ENCODE peak calls at places on chromosomes 3 and 15, in nine cellular contexts. One of them, this sample, is unnamed.

GRCh38 chr3:189841474-189842205 is 210.5 kb downstream of the TP63 start:
- DNase-seq in HTR-8/SVneo: no peak
- DNase-seq in activated T-helper 1 cell treated with Interleukin-2 at 50 U/mL for 16 hours: no peak
- DNase-seq in GM04504: peak
- DNase-seq in activated CD8-positive, alpha-beta memory T cell treated with anti-CD3 and anti-CD28 coated beads for 24 hours: no peak
- DNase-seq in NCI-H1417 treated with DMSO at 0.1 percent for 48 hours: no peak
- DNase-seq in PC-3: peak
- DNase-seq in left ventricle myocardium inferior: no peak
- DNase-seq in NCI-H2029 treated with DMSO at 0.1 percent for 48 hours: no peak
- DNase-seq in this sample: peak

GRCh38 chr15:92803852-92804609 is 96.1 kb upstream of the CHD2 start:
- DNase-seq in HTR-8/SVneo: peak
- DNase-seq in activated T-helper 1 cell treated with Interleukin-2 at 50 U/mL for 16 hours: no peak
- DNase-seq in GM04504: peak
- DNase-seq in activated CD8-positive, alpha-beta memory T cell treated with anti-CD3 and anti-CD28 coated beads for 24 hours: peak
- DNase-seq in NCI-H1417 treated with DMSO at 0.1 percent for 48 hours: no peak
- DNase-seq in PC-3: peak
- DNase-seq in left ventricle myocardium inferior: peak
- DNase-seq in NCI-H2029 treated with DMSO at 0.1 percent for 48 hours: peak
- DNase-seq in this sample: peak

GRCh38 chr15:98525625-98526024 is 122.7 kb upstream of the IGF1R start:
- DNase-seq in HTR-8/SVneo: no peak
- DNase-seq in activated T-helper 1 cell treated with Interleukin-2 at 50 U/mL for 16 hours: no peak
- DNase-seq in GM04504: no peak
- DNase-seq in activated CD8-positive, alpha-beta memory T cell treated with anti-CD3 and anti-CD28 coated beads for 24 hours: no peak
- DNase-seq in NCI-H1417 treated with DMSO at 0.1 percent for 48 hours: no peak
- DNase-seq in PC-3: no peak
- DNase-seq in left ventricle myocardium inferior: no peak
- DNase-seq in NCI-H2029 treated with DMSO at 0.1 percent for 48 hours: no peak
- DNase-seq in this sample: no peak

GRCh38 chr3:9007213-9007612 is 43.9 kb upstream of the RAD18 start:
- DNase-seq in HTR-8/SVneo: no peak
- DNase-seq in activated T-helper 1 cell treated with Interleukin-2 at 50 U/mL for 16 hours: no peak
- DNase-seq in GM04504: no peak
- DNase-seq in activated CD8-positive, alpha-beta memory T cell treated with anti-CD3 and anti-CD28 coated beads for 24 hours: no peak
- DNase-seq in NCI-H1417 treated with DMSO at 0.1 percent for 48 hours: no peak
- DNase-seq in PC-3: no peak
- DNase-seq in left ventricle myocardium inferior: no peak
- DNase-seq in NCI-H2029 treated with DMSO at 0.1 percent for 48 hours: no peak
- DNase-seq in this sample: no peak

GRCh38 chr3:120642368-120642948 is 39.6 kb downstream of the HGD start:
- DNase-seq in HTR-8/SVneo: no peak
- DNase-seq in activated T-helper 1 cell treated with Interleukin-2 at 50 U/mL for 16 hours: no peak
- DNase-seq in GM04504: no peak
- DNase-seq in activated CD8-positive, alpha-beta memory T cell treated with anti-CD3 and anti-CD28 coated beads for 24 hours: no peak
- DNase-seq in NCI-H1417 treated with DMSO at 0.1 percent for 48 hours: no peak
- DNase-seq in PC-3: no peak
- DNase-seq in left ventricle myocardium inferior: no peak
- DNase-seq in NCI-H2029 treated with DMSO at 0.1 percent for 48 hours: no peak
- DNase-seq in this sample: no peak

GRCh38 chr3:50521572-50521971 is 18.1 kb upstream of the CACNA2D2 start:
- DNase-seq in HTR-8/SVneo: no peak
- DNase-seq in activated T-helper 1 cell treated with Interleukin-2 at 50 U/mL for 16 hours: no peak
- DNase-seq in GM04504: no peak
- DNase-seq in activated CD8-positive, alpha-beta memory T cell treated with anti-CD3 and anti-CD28 coated beads for 24 hours: no peak
- DNase-seq in NCI-H1417 treated with DMSO at 0.1 percent for 48 hours: no peak
- DNase-seq in PC-3: no peak
- DNase-seq in left ventricle myocardium inferior: no peak
- DNase-seq in NCI-H2029 treated with DMSO at 0.1 percent for 48 hours: no peak
- DNase-seq in this sample: no peak

GRCh38 chr3:197226179-197226578 is 72.2 kb downstream of the DLG1 start:
- DNase-seq in HTR-8/SVneo: no peak
- DNase-seq in activated T-helper 1 cell treated with Interleukin-2 at 50 U/mL for 16 hours: no peak
- DNase-seq in GM04504: no peak
- DNase-seq in activated CD8-positive, alpha-beta memory T cell treated with anti-CD3 and anti-CD28 coated beads for 24 hours: no peak
- DNase-seq in NCI-H1417 treated with DMSO at 0.1 percent for 48 hours: no peak
- DNase-seq in PC-3: no peak
- DNase-seq in left ventricle myocardium inferior: no peak
- DNase-seq in NCI-H2029 treated with DMSO at 0.1 percent for 48 hours: no peak
- DNase-seq in this sample: no peak

GRCh38 chr3:10344147-10344943 is 23.4 kb upstream of the SEC13 start:
- DNase-seq in HTR-8/SVneo: peak
- DNase-seq in activated T-helper 1 cell treated with Interleukin-2 at 50 U/mL for 16 hours: peak
- DNase-seq in GM04504: no peak
- DNase-seq in activated CD8-positive, alpha-beta memory T cell treated with anti-CD3 and anti-CD28 coated beads for 24 hours: peak
- DNase-seq in NCI-H1417 treated with DMSO at 0.1 percent for 48 hours: no peak
- DNase-seq in PC-3: peak
- DNase-seq in left ventricle myocardium inferior: no peak
- DNase-seq in NCI-H2029 treated with DMSO at 0.1 percent for 48 hours: peak
- DNase-seq in this sample: peak

GRCh38 chr15:83108266-83109219 is 1.1 kb downstream of the TM6SF1 start:
- DNase-seq in HTR-8/SVneo: peak
- DNase-seq in activated T-helper 1 cell treated with Interleukin-2 at 50 U/mL for 16 hours: no peak
- DNase-seq in GM04504: no peak
- DNase-seq in activated CD8-positive, alpha-beta memory T cell treated with anti-CD3 and anti-CD28 coated beads for 24 hours: peak
- DNase-seq in NCI-H1417 treated with DMSO at 0.1 percent for 48 hours: no peak
- DNase-seq in PC-3: no peak
- DNase-seq in left ventricle myocardium inferior: peak
- DNase-seq in NCI-H2029 treated with DMSO at 0.1 percent for 48 hours: peak
- DNase-seq in this sample: peak

GRCh38 chr3:43307226-43307625 is 20.9 kb downstream of the SNRK start:
- DNase-seq in HTR-8/SVneo: no peak
- DNase-seq in activated T-helper 1 cell treated with Interleukin-2 at 50 U/mL for 16 hours: no peak
- DNase-seq in GM04504: no peak
- DNase-seq in activated CD8-positive, alpha-beta memory T cell treated with anti-CD3 and anti-CD28 coated beads for 24 hours: no peak
- DNase-seq in NCI-H1417 treated with DMSO at 0.1 percent for 48 hours: no peak
- DNase-seq in PC-3: no peak
- DNase-seq in left ventricle myocardium inferior: no peak
- DNase-seq in NCI-H2029 treated with DMSO at 0.1 percent for 48 hours: no peak
- DNase-seq in this sample: no peak

GRCh38 chr3:112633757-112634156 is 7.2 kb downstream of the CCDC80 start:
- DNase-seq in HTR-8/SVneo: no peak
- DNase-seq in activated T-helper 1 cell treated with Interleukin-2 at 50 U/mL for 16 hours: no peak
- DNase-seq in GM04504: no peak
- DNase-seq in activated CD8-positive, alpha-beta memory T cell treated with anti-CD3 and anti-CD28 coated beads for 24 hours: no peak
- DNase-seq in NCI-H1417 treated with DMSO at 0.1 percent for 48 hours: no peak
- DNase-seq in PC-3: peak
- DNase-seq in left ventricle myocardium inferior: no peak
- DNase-seq in NCI-H2029 treated with DMSO at 0.1 percent for 48 hours: peak
- DNase-seq in this sample: no peak

GRCh38 chr3:64143399-64144130 is 81.7 kb downstream of the PRICKLE2 start:
- DNase-seq in HTR-8/SVneo: peak
- DNase-seq in activated T-helper 1 cell treated with Interleukin-2 at 50 U/mL for 16 hours: no peak
- DNase-seq in GM04504: peak
- DNase-seq in activated CD8-positive, alpha-beta memory T cell treated with anti-CD3 and anti-CD28 coated beads for 24 hours: no peak
- DNase-seq in NCI-H1417 treated with DMSO at 0.1 percent for 48 hours: peak
- DNase-seq in PC-3: peak
- DNase-seq in left ventricle myocardium inferior: no peak
- DNase-seq in NCI-H2029 treated with DMSO at 0.1 percent for 48 hours: no peak
- DNase-seq in this sample: peak

GRCh38 chr3:43025423-43025822 is 46.3 kb downstream of the GASK1A start:
- DNase-seq in HTR-8/SVneo: no peak
- DNase-seq in activated T-helper 1 cell treated with Interleukin-2 at 50 U/mL for 16 hours: no peak
- DNase-seq in GM04504: no peak
- DNase-seq in activated CD8-positive, alpha-beta memory T cell treated with anti-CD3 and anti-CD28 coated beads for 24 hours: no peak
- DNase-seq in NCI-H1417 treated with DMSO at 0.1 percent for 48 hours: no peak
- DNase-seq in PC-3: peak
- DNase-seq in left ventricle myocardium inferior: no peak
- DNase-seq in NCI-H2029 treated with DMSO at 0.1 percent for 48 hours: no peak
- DNase-seq in this sample: no peak

GRCh38 chr3:16182183-16182582 is 7.7 kb downstream of the GALNT15 start:
- DNase-seq in HTR-8/SVneo: no peak
- DNase-seq in activated T-helper 1 cell treated with Interleukin-2 at 50 U/mL for 16 hours: no peak
- DNase-seq in GM04504: no peak
- DNase-seq in activated CD8-positive, alpha-beta memory T cell treated with anti-CD3 and anti-CD28 coated beads for 24 hours: no peak
- DNase-seq in NCI-H1417 treated with DMSO at 0.1 percent for 48 hours: no peak
- DNase-seq in PC-3: peak
- DNase-seq in left ventricle myocardium inferior: no peak
- DNase-seq in NCI-H2029 treated with DMSO at 0.1 percent for 48 hours: no peak
- DNase-seq in this sample: no peak

GRCh38 chr3:122940628-122941086 is 86.9 kb downstream of the SEMA5B start:
- DNase-seq in HTR-8/SVneo: no peak
- DNase-seq in activated T-helper 1 cell treated with Interleukin-2 at 50 U/mL for 16 hours: no peak
- DNase-seq in GM04504: no peak
- DNase-seq in activated CD8-positive, alpha-beta memory T cell treated with anti-CD3 and anti-CD28 coated beads for 24 hours: no peak
- DNase-seq in NCI-H1417 treated with DMSO at 0.1 percent for 48 hours: no peak
- DNase-seq in PC-3: no peak
- DNase-seq in left ventricle myocardium inferior: no peak
- DNase-seq in NCI-H2029 treated with DMSO at 0.1 percent for 48 hours: no peak
- DNase-seq in this sample: no peak

GRCh38 chr3:69967156-69967555 is 32.4 kb upstream of the SAMMSON start:
- DNase-seq in HTR-8/SVneo: no peak
- DNase-seq in activated T-helper 1 cell treated with Interleukin-2 at 50 U/mL for 16 hours: no peak
- DNase-seq in GM04504: no peak
- DNase-seq in activated CD8-positive, alpha-beta memory T cell treated with anti-CD3 and anti-CD28 coated beads for 24 hours: no peak
- DNase-seq in NCI-H1417 treated with DMSO at 0.1 percent for 48 hours: no peak
- DNase-seq in PC-3: no peak
- DNase-seq in left ventricle myocardium inferior: no peak
- DNase-seq in NCI-H2029 treated with DMSO at 0.1 percent for 48 hours: no peak
- DNase-seq in this sample: no peak

GRCh38 chr3:72379500-72380187 is 468.6 kb downstream of the SHQ1 start:
- DNase-seq in HTR-8/SVneo: no peak
- DNase-seq in activated T-helper 1 cell treated with Interleukin-2 at 50 U/mL for 16 hours: no peak
- DNase-seq in GM04504: no peak
- DNase-seq in activated CD8-positive, alpha-beta memory T cell treated with anti-CD3 and anti-CD28 coated beads for 24 hours: no peak
- DNase-seq in NCI-H1417 treated with DMSO at 0.1 percent for 48 hours: no peak
- DNase-seq in PC-3: no peak
- DNase-seq in left ventricle myocardium inferior: no peak
- DNase-seq in NCI-H2029 treated with DMSO at 0.1 percent for 48 hours: no peak
- DNase-seq in this sample: peak

GRCh38 chr3:126528419-126528799 is 4.5 kb downstream of the CHST13 start:
- DNase-seq in HTR-8/SVneo: no peak
- DNase-seq in activated T-helper 1 cell treated with Interleukin-2 at 50 U/mL for 16 hours: no peak
- DNase-seq in GM04504: no peak
- DNase-seq in activated CD8-positive, alpha-beta memory T cell treated with anti-CD3 and anti-CD28 coated beads for 24 hours: no peak
- DNase-seq in NCI-H1417 treated with DMSO at 0.1 percent for 48 hours: no peak
- DNase-seq in PC-3: no peak
- DNase-seq in left ventricle myocardium inferior: no peak
- DNase-seq in NCI-H2029 treated with DMSO at 0.1 percent for 48 hours: no peak
- DNase-seq in this sample: no peak

GRCh38 chr15:52193321-52193720 is 2.1 kb upstream of the GNB5 start:
- DNase-seq in HTR-8/SVneo: no peak
- DNase-seq in activated T-helper 1 cell treated with Interleukin-2 at 50 U/mL for 16 hours: no peak
- DNase-seq in GM04504: no peak
- DNase-seq in activated CD8-positive, alpha-beta memory T cell treated with anti-CD3 and anti-CD28 coated beads for 24 hours: no peak
- DNase-seq in NCI-H1417 treated with DMSO at 0.1 percent for 48 hours: no peak
- DNase-seq in PC-3: no peak
- DNase-seq in left ventricle myocardium inferior: no peak
- DNase-seq in NCI-H2029 treated with DMSO at 0.1 percent for 48 hours: no peak
- DNase-seq in this sample: no peak

GRCh38 chr3:123198352-123198751 is 3.4 kb upstream of the SEC22A start:
- DNase-seq in HTR-8/SVneo: no peak
- DNase-seq in activated T-helper 1 cell treated with Interleukin-2 at 50 U/mL for 16 hours: no peak
- DNase-seq in GM04504: no peak
- DNase-seq in activated CD8-positive, alpha-beta memory T cell treated with anti-CD3 and anti-CD28 coated beads for 24 hours: no peak
- DNase-seq in NCI-H1417 treated with DMSO at 0.1 percent for 48 hours: no peak
- DNase-seq in PC-3: no peak
- DNase-seq in left ventricle myocardium inferior: no peak
- DNase-seq in NCI-H2029 treated with DMSO at 0.1 percent for 48 hours: no peak
- DNase-seq in this sample: peak

GRCh38 chr15:90343391-90343790 is 8.7 kb upstream of the ZNF774 start:
- DNase-seq in HTR-8/SVneo: no peak
- DNase-seq in activated T-helper 1 cell treated with Interleukin-2 at 50 U/mL for 16 hours: no peak
- DNase-seq in GM04504: no peak
- DNase-seq in activated CD8-positive, alpha-beta memory T cell treated with anti-CD3 and anti-CD28 coated beads for 24 hours: no peak
- DNase-seq in NCI-H1417 treated with DMSO at 0.1 percent for 48 hours: no peak
- DNase-seq in PC-3: peak
- DNase-seq in left ventricle myocardium inferior: no peak
- DNase-seq in NCI-H2029 treated with DMSO at 0.1 percent for 48 hours: no peak
- DNase-seq in this sample: peak

GRCh38 chr3:73547427-73548036 is 77.2 kb downstream of the PDZRN3 start:
- DNase-seq in HTR-8/SVneo: no peak
- DNase-seq in activated T-helper 1 cell treated with Interleukin-2 at 50 U/mL for 16 hours: no peak
- DNase-seq in GM04504: peak
- DNase-seq in activated CD8-positive, alpha-beta memory T cell treated with anti-CD3 and anti-CD28 coated beads for 24 hours: no peak
- DNase-seq in NCI-H1417 treated with DMSO at 0.1 percent for 48 hours: no peak
- DNase-seq in PC-3: no peak
- DNase-seq in left ventricle myocardium inferior: no peak
- DNase-seq in NCI-H2029 treated with DMSO at 0.1 percent for 48 hours: no peak
- DNase-seq in this sample: peak

GRCh38 chr15:42547926-42548257 is 701 bp downstream of the LRRC57 start:
- DNase-seq in HTR-8/SVneo: peak
- DNase-seq in activated T-helper 1 cell treated with Interleukin-2 at 50 U/mL for 16 hours: no peak
- DNase-seq in GM04504: peak
- DNase-seq in activated CD8-positive, alpha-beta memory T cell treated with anti-CD3 and anti-CD28 coated beads for 24 hours: no peak
- DNase-seq in NCI-H1417 treated with DMSO at 0.1 percent for 48 hours: no peak
- DNase-seq in PC-3: no peak
- DNase-seq in left ventricle myocardium inferior: no peak
- DNase-seq in NCI-H2029 treated with DMSO at 0.1 percent for 48 hours: no peak
- DNase-seq in this sample: no peak

GRCh38 chr3:157102098-157102497 is 57.8 kb downstream of the CCNL1 start:
- DNase-seq in HTR-8/SVneo: no peak
- DNase-seq in activated T-helper 1 cell treated with Interleukin-2 at 50 U/mL for 16 hours: no peak
- DNase-seq in GM04504: no peak
- DNase-seq in activated CD8-positive, alpha-beta memory T cell treated with anti-CD3 and anti-CD28 coated beads for 24 hours: peak
- DNase-seq in NCI-H1417 treated with DMSO at 0.1 percent for 48 hours: no peak
- DNase-seq in PC-3: no peak
- DNase-seq in left ventricle myocardium inferior: no peak
- DNase-seq in NCI-H2029 treated with DMSO at 0.1 percent for 48 hours: no peak
- DNase-seq in this sample: no peak

GRCh38 chr15:61621146-61621545 is 392.0 kb upstream of the RORA start:
- DNase-seq in HTR-8/SVneo: peak
- DNase-seq in activated T-helper 1 cell treated with Interleukin-2 at 50 U/mL for 16 hours: no peak
- DNase-seq in GM04504: no peak
- DNase-seq in activated CD8-positive, alpha-beta memory T cell treated with anti-CD3 and anti-CD28 coated beads for 24 hours: no peak
- DNase-seq in NCI-H1417 treated with DMSO at 0.1 percent for 48 hours: no peak
- DNase-seq in PC-3: peak
- DNase-seq in left ventricle myocardium inferior: no peak
- DNase-seq in NCI-H2029 treated with DMSO at 0.1 percent for 48 hours: no peak
- DNase-seq in this sample: peak

GRCh38 chr15:59168536-59168935 is 38.1 kb upstream of the LDHAL6B start:
- DNase-seq in HTR-8/SVneo: no peak
- DNase-seq in activated T-helper 1 cell treated with Interleukin-2 at 50 U/mL for 16 hours: no peak
- DNase-seq in GM04504: no peak
- DNase-seq in activated CD8-positive, alpha-beta memory T cell treated with anti-CD3 and anti-CD28 coated beads for 24 hours: no peak
- DNase-seq in NCI-H1417 treated with DMSO at 0.1 percent for 48 hours: no peak
- DNase-seq in PC-3: peak
- DNase-seq in left ventricle myocardium inferior: no peak
- DNase-seq in NCI-H2029 treated with DMSO at 0.1 percent for 48 hours: no peak
- DNase-seq in this sample: peak

GRCh38 chr3:147324356-147324755 is 82.0 kb downstream of the ZIC4 start:
- DNase-seq in HTR-8/SVneo: no peak
- DNase-seq in activated T-helper 1 cell treated with Interleukin-2 at 50 U/mL for 16 hours: no peak
- DNase-seq in GM04504: no peak
- DNase-seq in activated CD8-positive, alpha-beta memory T cell treated with anti-CD3 and anti-CD28 coated beads for 24 hours: no peak
- DNase-seq in NCI-H1417 treated with DMSO at 0.1 percent for 48 hours: no peak
- DNase-seq in PC-3: no peak
- DNase-seq in left ventricle myocardium inferior: no peak
- DNase-seq in NCI-H2029 treated with DMSO at 0.1 percent for 48 hours: no peak
- DNase-seq in this sample: no peak

GRCh38 chr3:173556546-173556945 is 159.0 kb downstream of the NLGN1 start:
- DNase-seq in HTR-8/SVneo: no peak
- DNase-seq in activated T-helper 1 cell treated with Interleukin-2 at 50 U/mL for 16 hours: no peak
- DNase-seq in GM04504: no peak
- DNase-seq in activated CD8-positive, alpha-beta memory T cell treated with anti-CD3 and anti-CD28 coated beads for 24 hours: no peak
- DNase-seq in NCI-H1417 treated with DMSO at 0.1 percent for 48 hours: no peak
- DNase-seq in PC-3: no peak
- DNase-seq in left ventricle myocardium inferior: no peak
- DNase-seq in NCI-H2029 treated with DMSO at 0.1 percent for 48 hours: no peak
- DNase-seq in this sample: peak

GRCh38 chr3:178310833-178311380 is 225.3 kb upstream of the KCNMB2 start:
- DNase-seq in HTR-8/SVneo: no peak
- DNase-seq in activated T-helper 1 cell treated with Interleukin-2 at 50 U/mL for 16 hours: no peak
- DNase-seq in GM04504: no peak
- DNase-seq in activated CD8-positive, alpha-beta memory T cell treated with anti-CD3 and anti-CD28 coated beads for 24 hours: no peak
- DNase-seq in NCI-H1417 treated with DMSO at 0.1 percent for 48 hours: no peak
- DNase-seq in PC-3: no peak
- DNase-seq in left ventricle myocardium inferior: no peak
- DNase-seq in NCI-H2029 treated with DMSO at 0.1 percent for 48 hours: no peak
- DNase-seq in this sample: no peak

GRCh38 chr3:59006791-59007517 is 42.9 kb downstream of the CFAP20DC start:
- DNase-seq in HTR-8/SVneo: no peak
- DNase-seq in activated T-helper 1 cell treated with Interleukin-2 at 50 U/mL for 16 hours: no peak
- DNase-seq in GM04504: no peak
- DNase-seq in activated CD8-positive, alpha-beta memory T cell treated with anti-CD3 and anti-CD28 coated beads for 24 hours: no peak
- DNase-seq in NCI-H1417 treated with DMSO at 0.1 percent for 48 hours: no peak
- DNase-seq in PC-3: no peak
- DNase-seq in left ventricle myocardium inferior: peak
- DNase-seq in NCI-H2029 treated with DMSO at 0.1 percent for 48 hours: no peak
- DNase-seq in this sample: peak

GRCh38 chr3:139301183-139301582 is 42.6 kb upstream of the MRPS22 start:
- DNase-seq in HTR-8/SVneo: no peak
- DNase-seq in activated T-helper 1 cell treated with Interleukin-2 at 50 U/mL for 16 hours: no peak
- DNase-seq in GM04504: no peak
- DNase-seq in activated CD8-positive, alpha-beta memory T cell treated with anti-CD3 and anti-CD28 coated beads for 24 hours: no peak
- DNase-seq in NCI-H1417 treated with DMSO at 0.1 percent for 48 hours: no peak
- DNase-seq in PC-3: peak
- DNase-seq in left ventricle myocardium inferior: no peak
- DNase-seq in NCI-H2029 treated with DMSO at 0.1 percent for 48 hours: no peak
- DNase-seq in this sample: no peak